ENCODE peak calls at places on chromosomes 3 and 15, in five cellular contexts. B is A549, O is IMR-90, W is HepG2, N is GM12878. L is an unnamed sample.

GRCh38 chr3:155519081-155519480 is 225.6 kb upstream of the STRIT1 start:
- DNase-seq in N (no peak), W (no peak), B (no peak), O (no peak), L (no peak)

GRCh38 chr3:185409957-185410356 is 47.0 kb downstream of the MAP3K13 start:
- DNase-seq in N (no peak), W (no peak), O (no peak), B (no peak), L (no peak)

GRCh38 chr3:119463171-119464169 is at the start of gene TMEM39A:
- DNase-seq in W (peak), O (peak), N (peak), B (peak), L (peak)

GRCh38 chr3:151209652-151210051 is 6.6 kb upstream of the GPR171 start:
- DNase-seq in W (no peak), B (no peak), N (no peak), O (no peak), L (no peak)

GRCh38 chr15:80059786-80060489 is 462 bp downstream of the ZFAND6 start:
- DNase-seq in W (peak), B (peak), N (no peak), O (peak), L (peak)

GRCh38 chr15:40790723-40791122 is 16.2 kb upstream of the ZFYVE19 start:
- DNase-seq in N (no peak), W (no peak), B (no peak), O (no peak), L (no peak)

GRCh38 chr3:44561076-44561475 is 6.1 kb downstream of the ZKSCAN7 start:
- DNase-seq in B (no peak), O (no peak), W (no peak), N (no peak), L (no peak)

GRCh38 chr15:51876169-51876568 is 46.7 kb downstream of the TMOD3 start:
- DNase-seq in W (no peak), O (no peak), B (no peak), N (no peak), L (no peak)

GRCh38 chr15:101324513-101325177 is 29.6 kb upstream of the SNRPA1 start:
- DNase-seq in O (no peak), N (no peak), B (peak), W (peak), L (no peak)

GRCh38 chr15:48963524-48964113 is at the start of gene SHC4:
- DNase-seq in N (no peak), O (peak), W (peak), B (peak), L (peak)

GRCh38 chr15:59222106-59222505 is 15.5 kb downstream of the LDHAL6B start:
- DNase-seq in O (peak), B (no peak), W (no peak), N (no peak), L (no peak)

GRCh38 chr3:147521646-147522045 is 112.5 kb downstream of the ZIC1 start:
- DNase-seq in N (no peak), O (peak), B (no peak), W (no peak), L (no peak)

GRCh38 chr15:36601497-36601932 is 22.1 kb downstream of the CDIN1 start:
- DNase-seq in N (no peak), W (no peak), O (peak), B (no peak), L (no peak)

GRCh38 chr3:41936384-41936783 is 25.5 kb downstream of the ULK4 start:
- DNase-seq in N (no peak), B (no peak), W (no peak), O (no peak), L (no peak)

GRCh38 chr3:12420393-12420792 is 63.9 kb upstream of the TSEN2 start:
- DNase-seq in B (no peak), W (no peak), O (no peak), N (no peak), L (no peak)

GRCh38 chr3:46848271-46849097 is 14.8 kb downstream of the MYL3 start:
- DNase-seq in N (no peak), B (no peak), O (peak), W (no peak), L (peak)

GRCh38 chr3:183018416-183019192 is 38.3 kb upstream of the DCUN1D1 start:
- DNase-seq in N (no peak), O (no peak), B (no peak), W (no peak), L (peak)
- TF ChIP-seq SMC3 in N (no peak), O (no peak), B (no peak), W (no peak), L (no peak)

GRCh38 chr15:74173545-74174215 is at the start of gene ISLR:
- DNase-seq in W (no peak), O (peak), N (no peak), B (no peak), L (no peak)
- TF ChIP-seq SMC3 in W (no peak), O (no peak), N (no peak), B (no peak), L (no peak)

DNA sequence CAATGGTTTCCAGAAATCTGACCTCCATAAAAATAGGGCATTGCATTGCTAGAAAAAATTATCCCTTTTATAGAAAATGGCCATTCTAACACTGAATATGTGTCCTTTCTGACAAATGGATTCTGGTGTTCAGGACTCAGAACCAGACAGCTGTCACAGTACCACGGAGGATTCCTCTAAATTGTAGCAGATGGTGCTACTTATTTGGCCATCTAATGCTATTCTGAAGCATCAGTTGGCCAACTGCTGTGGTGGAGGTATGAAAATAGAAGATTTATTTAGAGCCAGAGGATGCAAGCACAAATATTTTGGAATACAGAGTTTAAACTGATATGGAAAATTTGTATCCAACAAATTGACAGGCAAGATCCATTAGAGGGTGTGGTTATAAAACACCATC is 302.9 kb upstream of the KCNMB2 start:
- DNase-seq in O (no peak), N (no peak), B (no peak), W (no peak), L (no peak)
- TF ChIP-seq SMC3 in O (no peak), N (no peak), B (no peak), W (no peak), L (no peak)

DNA sequence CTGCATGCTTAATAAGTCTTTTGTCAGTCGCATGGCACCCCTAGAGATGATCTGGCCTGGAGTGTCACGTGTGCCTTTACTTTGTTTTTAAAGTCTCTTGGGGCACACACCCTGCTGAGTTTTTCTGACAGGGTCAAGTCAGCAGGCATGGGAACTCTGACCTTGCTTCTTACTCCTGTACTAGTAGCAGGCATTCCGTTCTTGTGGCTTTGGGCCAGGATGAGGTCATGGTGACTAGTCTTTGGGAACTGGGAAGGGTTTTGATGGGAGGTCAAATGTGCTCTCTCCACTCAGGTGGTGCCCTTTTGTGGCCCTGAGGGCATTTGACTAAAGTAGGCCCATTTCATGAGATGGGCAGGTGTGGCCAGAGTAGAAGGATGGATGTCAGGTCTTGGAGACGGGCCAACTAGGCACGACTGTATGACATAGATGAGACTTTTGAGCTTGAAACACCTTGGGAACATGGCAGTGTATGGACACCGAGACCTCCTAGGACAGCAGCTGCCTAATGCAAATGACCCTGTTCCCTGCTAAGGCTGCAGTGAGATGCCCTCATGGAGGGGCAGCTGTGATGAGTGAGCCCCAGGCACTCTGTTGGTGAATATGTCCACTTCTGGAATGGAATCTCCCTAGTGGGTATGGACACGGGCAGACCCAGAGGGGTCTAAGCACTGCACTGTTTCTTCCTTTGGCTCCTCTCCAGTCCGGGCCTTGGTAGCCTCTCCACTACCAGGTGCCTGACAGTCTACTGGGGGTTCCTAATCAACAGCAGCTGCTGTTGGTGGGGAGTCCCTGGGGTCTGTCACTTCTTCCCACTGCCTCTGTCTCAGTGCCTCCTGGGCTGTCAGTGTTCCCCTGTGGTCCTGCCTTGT is 16.4 kb downstream of the SRPRB start:
- DNase-seq in B (no peak), W (peak), O (peak), N (no peak), L (peak)
- TF ChIP-seq SMC3 in B (no peak), W (peak), O (peak), N (no peak), L (peak)